ENCODE peak calls at places on chromosomes 5 and 9, in ten cellular contexts. D is stomach, V is HepG2, K is A549, L is fibroblast of lung, S is mammary epithelial cell, R is SK-N-SH, E is lower lobe of right lung, O is foreskin keratinocyte, X is GM12878. W is an unnamed sample.

GRCh38 chr5:110900829-110901228 is 162.0 kb downstream of the SLC25A46 start:
- DNase-seq in D (no peak), V (no peak), K (no peak), L (peak), S (peak), R (no peak), E (no peak), O (peak), X (no peak), W (no peak)

GRCh38 chr9:125272697-125273096 is 11.1 kb downstream of the GAPVD1 start:
- DNase-seq in D (no peak), V (peak), K (no peak), L (no peak), S (peak), R (no peak), E (no peak), O (peak), X (no peak), W (no peak)

GRCh38 chr5:153456354-153456753 is 34.1 kb upstream of the GRIA1 start:
- DNase-seq in D (no peak), V (no peak), K (no peak), L (no peak), S (no peak), R (no peak), E (no peak), O (peak), X (no peak), W (no peak)

GRCh38 chr5:178426326-178427130 is 163.7 kb downstream of the COL23A1 start:
- DNase-seq in D (no peak), V (no peak), K (no peak), L (no peak), S (no peak), R (peak), E (peak), O (no peak), X (no peak), W (no peak)

GRCh38 chr5:144167998-144168397 is 2.5 kb downstream of the YIPF5 start:
- DNase-seq in D (no peak), V (no peak), K (no peak), L (no peak), S (no peak), R (no peak), E (no peak), O (no peak), X (no peak), W (no peak)

GRCh38 chr9:26695010-26695601 is 197.5 kb downstream of the CAAP1 start:
- DNase-seq in D (no peak), V (no peak), K (no peak), L (no peak), S (no peak), R (no peak), E (no peak), O (no peak), X (no peak), W (no peak)

GRCh38 chr5:149320791-149321330 is 24.4 kb upstream of the GRPEL2 start:
- DNase-seq in D (peak), V (peak), K (peak), L (peak), S (peak), R (peak), E (peak), O (peak), X (no peak), W (peak)

GRCh38 chr9:126461608-126462007 is 135.0 kb downstream of the MVB12B start:
- DNase-seq in D (no peak), V (no peak), K (no peak), L (no peak), S (no peak), R (no peak), E (no peak), O (no peak), X (no peak), W (no peak)

GRCh38 chr5:123809594-123810172 is 297.7 kb downstream of the CSNK1G3 start:
- DNase-seq in D (no peak), V (no peak), K (no peak), L (no peak), S (no peak), R (no peak), E (no peak), O (no peak), X (no peak), W (no peak)

GRCh38 chr5:170745481-170746061 is 38.0 kb upstream of the GABRP start:
- DNase-seq in D (peak), V (no peak), K (no peak), L (peak), S (peak), R (peak), E (peak), O (peak), X (no peak), W (no peak)

GRCh38 chr9:2641033-2641432 is 19.4 kb downstream of the VLDLR start:
- DNase-seq in D (peak), V (no peak), K (no peak), L (no peak), S (no peak), R (no peak), E (no peak), O (no peak), X (no peak), W (no peak)

GRCh38 chr5:68406344-68406743 is 190.8 kb downstream of the PIK3R1 start:
- DNase-seq in D (no peak), V (no peak), K (no peak), L (no peak), S (peak), R (no peak), E (no peak), O (peak), X (no peak), W (no peak)

GRCh38 chr5:177040814-177041410 is 18.4 kb downstream of the ZNF346 start:
- DNase-seq in D (no peak), V (no peak), K (no peak), L (peak), S (peak), R (no peak), E (no peak), O (peak), X (no peak), W (no peak)

GRCh38 chr5:34053133-34053532 is 10.1 kb upstream of the C1QTNF3 start:
- DNase-seq in D (no peak), V (no peak), K (no peak), L (peak), S (peak), R (no peak), E (no peak), O (peak), X (no peak), W (no peak)

GRCh38 chr5:172672696-172673095 is 31.6 kb downstream of the NEURL1B start:
- DNase-seq in D (no peak), V (no peak), K (no peak), L (no peak), S (no peak), R (no peak), E (no peak), O (peak), X (no peak), W (no peak)

GRCh38 chr9:35960029-35960655 is 2.2 kb upstream of the OR2S2 start:
- DNase-seq in D (no peak), V (no peak), K (no peak), L (peak), S (no peak), R (no peak), E (no peak), O (no peak), X (no peak), W (no peak)

GRCh38 chr5:28473531-28474107 is 1435.2 kb upstream of the CDH9 start:
- DNase-seq in D (no peak), V (peak), K (no peak), L (peak), S (peak), R (no peak), E (no peak), O (no peak), X (no peak), W (no peak)

GRCh38 chr9:134546231-134546731 is 95.3 kb upstream of the COL5A1 start:
- DNase-seq in D (no peak), V (no peak), K (no peak), L (peak), S (no peak), R (no peak), E (no peak), O (peak), X (no peak), W (no peak)

GRCh38 chr5:91478096-91478495 is 95.0 kb upstream of the ARRDC3 start:
- DNase-seq in D (no peak), V (no peak), K (no peak), L (no peak), S (no peak), R (no peak), E (no peak), O (no peak), X (no peak), W (no peak)

GRCh38 chr9:127903557-127904475 is 4.4 kb upstream of the ST6GALNAC6 start:
- DNase-seq in D (peak), V (peak), K (no peak), L (no peak), S (no peak), R (no peak), E (peak), O (no peak), X (no peak), W (peak)

GRCh38 chr9:26863074-26863473 is 29.5 kb downstream of the CAAP1 start:
- DNase-seq in D (no peak), V (peak), K (peak), L (peak), S (no peak), R (peak), E (no peak), O (peak), X (no peak), W (no peak)

GRCh38 chr9:120920495-120921178 is 6.0 kb downstream of the TRAF1 start:
- DNase-seq in D (no peak), V (no peak), K (no peak), L (no peak), S (no peak), R (peak), E (no peak), O (no peak), X (no peak), W (no peak)
- H3K27ac ChIP-seq in D (peak), V (no peak), K (no peak), L (no peak), S (no peak), R (no peak), E (peak), O (no peak), X (peak), W (peak)

GRCh38 chr9:28970241-28970654 is 1397.0 kb upstream of the C9orf72 start:
- DNase-seq in D (no peak), V (no peak), K (no peak), L (no peak), S (no peak), R (no peak), E (no peak), O (no peak), X (no peak), W (no peak)
- H3K27ac ChIP-seq in D (no peak), V (no peak), K (no peak), L (no peak), S (no peak), R (no peak), E (no peak), O (no peak), X (no peak), W (no peak)

GRCh38 chr5:53359906-53360305 is 120.5 kb upstream of the FST start:
- DNase-seq in D (no peak), V (peak), K (no peak), L (peak), S (peak), R (no peak), E (no peak), O (no peak), X (no peak), W (no peak)
- H3K27ac ChIP-seq in D (no peak), V (no peak), K (peak), L (peak), S (peak), R (peak), E (no peak), O (peak), X (no peak), W (peak)

GRCh38 chr9:129324808-129325491 is 146.9 kb upstream of the IER5L start:
- DNase-seq in D (no peak), V (no peak), K (no peak), L (no peak), S (no peak), R (no peak), E (no peak), O (no peak), X (no peak), W (no peak)
- H3K27ac ChIP-seq in D (no peak), V (no peak), K (peak), L (no peak), S (no peak), R (no peak), E (no peak), O (no peak), X (no peak), W (peak)

GRCh38 chr5:125093776-125094175 is 347.3 kb upstream of the ZNF608 start:
- DNase-seq in D (no peak), V (no peak), K (peak), L (peak), S (peak), R (no peak), E (no peak), O (peak), X (no peak), W (no peak)
- H3K27ac ChIP-seq in D (no peak), V (no peak), K (no peak), L (peak), S (peak), R (peak), E (no peak), O (no peak), X (no peak), W (no peak)

GRCh38 chr9:137278061-137278912 is 761 bp downstream of the TOR4A start:
- DNase-seq in D (no peak), V (no peak), K (no peak), L (peak), S (no peak), R (peak), E (peak), O (no peak), X (no peak), W (no peak)

GRCh38 chr9:137275203-137275936 is 2.2 kb upstream of the TOR4A start:
- DNase-seq in D (no peak), V (no peak), K (no peak), L (no peak), S (no peak), R (no peak), E (peak), O (no peak), X (no peak), W (no peak)

GRCh38 chr9:137276757-137277328 is 683 bp upstream of the TOR4A start:
- DNase-seq in D (peak), V (peak), K (no peak), L (peak), S (no peak), R (no peak), E (peak), O (no peak), X (no peak), W (peak)

GRCh38 chr9:137277329-137278041 is at the start of gene TOR4A:
- DNase-seq in D (peak), V (peak), K (peak), L (peak), S (no peak), R (no peak), E (peak), O (peak), X (peak), W (peak)

DNA sequence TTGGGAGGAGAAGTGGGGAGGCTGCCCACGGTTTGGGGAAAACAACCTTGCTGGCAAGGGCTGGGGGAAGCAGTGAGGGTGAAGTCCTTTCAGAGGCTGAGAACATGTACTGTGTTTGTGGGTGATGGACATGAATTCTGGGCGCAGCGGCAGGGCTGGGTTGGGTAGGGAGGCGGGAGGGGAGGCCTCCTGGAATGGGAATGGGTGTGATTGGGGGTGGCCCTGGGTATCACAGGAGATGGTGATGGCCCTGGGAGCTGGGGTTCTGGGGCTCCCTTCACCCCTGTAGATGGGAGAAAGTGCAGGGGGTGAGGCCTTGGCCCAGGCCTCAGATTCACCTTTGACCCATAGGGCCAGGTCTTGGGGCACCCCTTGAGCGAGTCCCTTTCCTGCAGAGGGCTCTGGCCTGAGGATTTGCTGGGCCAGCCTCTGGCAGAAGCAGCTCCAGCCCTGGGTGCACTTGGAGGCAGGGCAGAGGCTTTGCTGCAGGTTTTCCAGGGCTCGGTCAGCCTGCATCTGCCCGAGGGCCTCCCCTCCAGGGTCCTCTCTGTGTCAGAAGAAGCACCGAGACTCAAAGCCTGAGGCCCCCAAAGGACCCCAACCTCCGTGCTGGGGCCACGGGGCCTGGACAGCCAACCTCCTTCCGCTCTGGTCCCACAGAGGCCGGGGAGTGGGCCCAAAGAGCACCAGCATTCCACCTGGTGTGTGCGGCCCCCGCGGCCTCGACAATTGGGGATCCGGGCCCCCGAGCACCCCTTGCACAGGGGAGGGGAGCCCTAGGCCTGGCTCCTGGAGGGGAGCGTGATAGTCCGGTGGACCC is 1.4 kb upstream of the TOR4A start:
- DNase-seq in D (no peak), V (no peak), K (no peak), L (no peak), S (no peak), R (no peak), E (peak), O (no peak), X (no peak), W (no peak)
- H3K27ac ChIP-seq in D (peak), V (peak), K (peak), L (peak), S (no peak), R (no peak), E (peak), O (no peak), X (peak), W (peak)

W was measured in ascending aorta.